ENCODE peak calls at places on chromosomes 5 and 9, in four cellular contexts. L is body of pancreas, H is choroid plexus epithelial cell, W is astrocyte. A is an unnamed sample.

GRCh38 chr5:107680099-107680498 is 9.4 kb upstream of the EFNA5 start:
- DNase-seq in L (no peak), H (no peak), W (no peak), A (no peak)

GRCh38 chr5:72556351-72557146 is 49.3 kb upstream of the ZNF366 start:
- DNase-seq in H (peak), L (peak), W (peak), A (peak)

GRCh38 chr9:133160742-133161541 is 2.8 kb downstream of the GBGT1 start:
- DNase-seq in W (peak), H (peak), L (peak), A (peak)

GRCh38 chr5:20562545-20562944 is 574.5 kb upstream of the CDH18 start:
- DNase-seq in W (no peak), L (no peak), H (no peak), A (no peak)

GRCh38 chr9:75239176-75239575 is 150.9 kb downstream of the OSTF1 start:
- DNase-seq in L (peak), H (peak), W (peak), A (peak)

GRCh38 chr5:144028058-144028457 is 142.4 kb downstream of the YIPF5 start:
- DNase-seq in H (peak), W (peak), L (peak), A (peak)

GRCh38 chr5:56172225-56172624 is 60.9 kb downstream of the ANKRD55 start:
- DNase-seq in L (no peak), W (peak), H (peak), A (peak)

GRCh38 chr9:109499631-109500120 is 1.6 kb upstream of the PTPN3 start:
- DNase-seq in W (no peak), H (peak), L (peak), A (no peak)

GRCh38 chr5:76345582-76345981 is 57.5 kb upstream of the IQGAP2 start:
- DNase-seq in L (no peak), H (no peak), W (no peak), A (no peak)

GRCh38 chr9:37617837-37618236 is 25.4 kb upstream of the TOMM5 start:
- DNase-seq in H (peak), L (no peak), W (peak), A (peak)

GRCh38 chr5:54942064-54942778 is 43.2 kb downstream of the ESM1 start:
- DNase-seq in W (no peak), L (no peak), H (peak), A (peak)

GRCh38 chr5:142426676-142427364 is 102.0 kb upstream of the SPRY4 start:
- DNase-seq in H (peak), L (no peak), W (peak), A (peak)

GRCh38 chr9:129365196-129365595 is 187.1 kb upstream of the IER5L start:
- DNase-seq in L (no peak), W (peak), H (no peak), A (no peak)

GRCh38 chr5:93236807-93237421 is 344.1 kb downstream of the NR2F1-AS1 start:
- DNase-seq in W (peak), H (peak), L (no peak), A (peak)

GRCh38 chr9:109166771-109167601 is at the start of gene FRRS1L:
- DNase-seq in H (no peak), W (no peak), L (peak), A (no peak)

GRCh38 chr9:82271099-82271498 is 282.5 kb downstream of the SPATA31D1 start:
- DNase-seq in H (peak), L (no peak), W (peak), A (peak)

GRCh38 chr5:138945421-138946240 is 70.5 kb upstream of the LRRTM2 start:
- DNase-seq in L (peak), W (no peak), H (no peak), A (no peak)

GRCh38 chr5:9715891-9716335 is 85.8 kb upstream of the TAS2R1 start:
- DNase-seq in H (peak), W (peak), L (no peak), A (peak)

GRCh38 chr9:116319480-116319879 is 165.9 kb downstream of the PAPPA start:
- DNase-seq in H (no peak), L (no peak), W (no peak), A (no peak)

GRCh38 chr9:103627731-103628130 is 466.4 kb upstream of the SMC2 start:
- DNase-seq in L (no peak), W (no peak), H (no peak), A (no peak)

GRCh38 chr5:122937914-122938313 is 92.5 kb downstream of the SNX24 start:
- DNase-seq in L (peak), H (peak), W (no peak), A (no peak)

GRCh38 chr5:175810457-175810856 is 60.9 kb upstream of the CPLX2 start:
- DNase-seq in W (no peak), L (no peak), H (no peak), A (no peak)

GRCh38 chr5:123448743-123449142 is 25.5 kb upstream of the CEP120 start:
- DNase-seq in L (no peak), W (no peak), H (no peak), A (no peak)

GRCh38 chr9:100368672-100369071 is 15.9 kb upstream of the TEX10 start:
- DNase-seq in L (no peak), H (no peak), W (no peak), A (no peak)

GRCh38 chr9:134377976-134378375 is 51.7 kb downstream of the RXRA start:
- DNase-seq in H (no peak), W (no peak), L (peak), A (no peak)

GRCh38 chr9:122032346-122032745 is 60.8 kb downstream of the TTLL11 start:
- DNase-seq in H (no peak), W (no peak), L (no peak), A (no peak)

GRCh38 chr9:114314256-114314867 is 8.5 kb upstream of the ORM1 start:
- DNase-seq in L (no peak), W (no peak), H (no peak), A (no peak)

GRCh38 chr5:145493435-145493834 is 341.7 kb downstream of the PRELID2 start:
- DNase-seq in H (no peak), W (no peak), L (no peak), A (no peak)
- H3K4me3 ChIP-seq in H (no peak), W (no peak), L (no peak), A (no peak)

GRCh38 chr5:80275347-80275746 is 19.5 kb upstream of the SERINC5 start:
- DNase-seq in H (peak), W (peak), L (no peak), A (peak)
- TF ChIP-seq CTCF in H (peak), W (peak), L (peak), A (peak)

DNA sequence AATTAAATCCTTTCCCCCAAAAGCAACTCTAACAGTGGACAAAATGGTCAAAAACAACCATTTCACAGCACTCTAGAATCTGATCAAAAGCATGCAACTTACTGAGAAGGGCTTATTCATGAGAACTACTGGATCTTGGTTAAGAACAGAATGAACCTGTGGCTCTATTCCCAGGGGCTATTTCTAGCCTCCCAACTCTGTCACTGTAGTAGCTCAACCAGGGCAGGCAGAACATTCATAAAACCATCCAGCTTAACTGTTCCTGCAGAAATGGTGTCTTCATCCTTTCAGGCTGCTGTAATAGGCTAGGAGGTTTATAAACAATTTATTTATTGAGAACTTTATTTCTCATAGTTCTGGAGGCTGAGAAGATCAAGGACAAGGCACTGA is 238.7 kb upstream of the FBXL7 start:
- DNase-seq in W (no peak), L (no peak), H (no peak), A (no peak)
- H3K4me3 ChIP-seq in W (no peak), L (no peak), H (no peak), A (no peak)

GRCh38 chr9:1050125-1050895 is at the start of gene DMRT2:
- DNase-seq in W (peak), L (peak), H (peak), A (peak)
- TF ChIP-seq CTCF in W (no peak), L (peak), H (no peak), A (no peak)

DNA sequence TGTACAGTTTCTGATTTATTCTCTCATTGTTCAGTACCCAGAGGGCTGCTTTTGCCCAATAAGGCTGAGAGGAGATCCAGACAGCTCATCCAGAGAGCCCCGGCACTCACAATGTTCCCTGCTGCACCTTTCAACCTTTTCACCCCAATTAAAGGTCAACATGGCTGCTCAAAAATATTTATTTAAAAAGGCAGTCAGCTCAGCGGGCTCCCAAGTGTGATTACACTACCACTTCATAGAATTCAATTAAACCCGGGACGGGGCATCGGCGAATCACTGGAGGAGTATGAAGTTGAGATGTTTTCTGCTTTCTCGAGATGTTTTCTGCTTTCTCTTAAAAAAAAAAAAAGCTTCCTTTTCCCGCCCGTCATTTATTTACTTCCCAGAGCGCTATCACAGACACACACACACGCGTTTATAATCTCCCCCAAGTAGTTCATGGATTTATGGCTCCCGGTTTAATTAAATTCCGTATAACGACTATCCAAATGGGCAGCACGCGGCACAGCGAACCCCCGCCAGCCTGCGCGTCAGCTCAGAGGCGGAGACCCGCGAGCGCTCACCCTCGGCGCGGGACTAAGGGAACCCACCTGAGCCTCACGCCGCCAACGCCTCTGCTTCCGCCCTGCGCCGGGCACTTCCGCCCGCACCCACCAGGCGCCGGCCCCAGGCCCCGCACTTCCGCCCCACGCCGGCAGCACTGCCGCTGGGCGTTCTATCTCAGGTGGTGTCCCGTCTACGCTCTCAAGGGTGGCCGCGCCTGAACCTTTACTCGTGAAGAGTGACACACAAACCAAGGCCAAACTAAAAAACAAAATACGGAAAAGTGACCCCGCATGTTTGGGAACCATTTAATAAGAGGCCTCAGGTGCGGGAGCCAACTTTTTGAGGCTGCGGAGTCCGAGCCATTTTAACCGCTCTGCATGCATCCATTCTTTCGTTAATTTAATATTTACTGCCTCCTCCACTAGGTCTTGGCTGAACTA is at the start of gene C5orf63:
- DNase-seq in L (peak), W (peak), H (peak), A (peak)
- H3K4me3 ChIP-seq in L (peak), W (peak), H (peak), A (peak)

A was measured in fibroblast of the aortic adventitia.